ENCODE peak calls at places on chromosomes 2 and 18, in nine cellular contexts. V is epithelial cell of esophagus, N is AG10803, Q is upper lobe of right lung, Z is tibial artery, J is A673, F is heart right ventricle, L is AG09309, D is AG04450. C is an unnamed sample.

GRCh38 chr2:162113088-162113770 is 38.8 kb downstream of the GCG start:
- DNase-seq in Q (no peak), N (no peak), F (no peak), J (no peak), V (no peak), L (no peak), Z (no peak), D (no peak), C (no peak)

GRCh38 chr2:23375448-23375847 is 9.5 kb upstream of the KLHL29 start:
- DNase-seq in F (no peak), D (no peak), J (peak; percentile 70), Z (no peak), V (peak; percentile 62), L (no peak), N (no peak), Q (no peak), C (peak; percentile 35)

GRCh38 chr2:237154050-237154638 is 68.5 kb downstream of the COPS8 start:
- DNase-seq in F (no peak), D (peak; percentile 53), J (peak; percentile 76), Z (peak; percentile 68), N (peak; percentile 66), Q (no peak), L (no peak), V (peak; percentile 60), C (peak; percentile 83)

GRCh38 chr2:157190151-157190550 is 67.4 kb upstream of the GALNT5 start:
- DNase-seq in V (peak; percentile 15), Q (no peak), F (no peak), D (no peak), N (peak; percentile 70), L (peak; percentile 51), Z (no peak), J (no peak), C (peak; percentile 87)

GRCh38 chr18:79871026-79871390 is 73.3 kb downstream of the KCNG2 start:
- DNase-seq in N (no peak), F (no peak), L (no peak), Q (peak; percentile 55), J (no peak), V (no peak), D (no peak), Z (no peak), C (no peak)

GRCh38 chr2:222912776-222913175 is 51.9 kb downstream of the ACSL3 start:
- DNase-seq in N (no peak), D (no peak), Q (no peak), J (no peak), F (no peak), L (no peak), Z (no peak), V (no peak), C (no peak)

GRCh38 chr2:184419744-184420143 is 178.6 kb upstream of the ZNF804A start:
- DNase-seq in N (no peak), F (no peak), V (peak; percentile 2), D (no peak), J (no peak), Q (no peak), Z (no peak), L (no peak), C (no peak)

GRCh38 chr2:58047373-58047674 is 718 bp downstream of the VRK2 start:
- DNase-seq in V (no peak), J (no peak), L (no peak), F (no peak), Q (no peak), D (no peak), N (no peak), Z (no peak), C (no peak)

GRCh38 chr2:207459990-207460757 is 69.6 kb upstream of the CREB1 start:
- DNase-seq in D (no peak), L (no peak), Z (no peak), Q (no peak), F (no peak), N (no peak), V (no peak), J (no peak), C (no peak)

GRCh38 chr18:59459352-59460059 is 100.4 kb upstream of the LMAN1 start:
- DNase-seq in N (peak; percentile 81), V (peak; percentile 58), Q (no peak), Z (no peak), D (peak; percentile 33), F (no peak), J (peak; percentile 47), L (peak; percentile 59), C (peak; percentile 86)

GRCh38 chr2:20818820-20819219 is 4.1 kb downstream of the LDAH start:
- DNase-seq in L (no peak), D (no peak), F (no peak), Q (no peak), N (no peak), V (no peak), Z (no peak), J (no peak), C (no peak)

GRCh38 chr2:39156107-39156506 is 35.3 kb upstream of the SOS1 start:
- DNase-seq in F (no peak), L (peak; percentile 46), V (no peak), J (no peak), N (peak; percentile 88), D (no peak), Q (no peak), Z (no peak), C (peak; percentile 85)

DNA sequence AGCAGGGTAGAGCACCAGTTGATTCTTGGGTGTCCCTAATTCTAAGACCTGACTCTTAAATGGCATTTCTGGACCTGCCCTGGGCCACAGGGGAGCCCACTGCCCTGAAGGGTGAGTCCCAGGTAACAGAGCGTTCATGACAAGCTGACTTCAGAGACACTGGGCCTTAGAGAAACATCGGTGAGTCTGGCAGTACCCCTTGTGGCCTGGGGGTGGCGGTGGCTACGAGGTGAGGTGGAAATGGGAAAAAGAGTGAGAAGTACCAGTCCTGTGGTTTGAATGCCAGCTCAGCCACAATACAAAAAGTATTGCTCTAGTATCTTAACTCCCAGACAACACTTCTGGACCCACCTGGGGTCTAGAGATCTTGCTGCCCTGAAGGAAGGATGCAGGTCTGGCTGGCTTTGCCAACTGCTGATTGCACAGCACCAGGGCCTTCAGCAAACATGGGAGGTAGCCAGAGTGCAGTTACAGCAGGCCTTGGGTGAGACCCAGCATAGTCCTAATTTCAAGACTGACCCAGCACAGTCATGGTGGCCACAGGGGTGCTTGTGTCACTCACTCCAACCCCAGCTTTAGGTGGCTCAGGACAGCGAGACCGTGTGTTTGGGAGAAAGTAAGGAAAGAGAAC is 44.5 kb downstream of the USP34 start:
- DNase-seq in D (no peak), V (peak; percentile 67), L (no peak), N (no peak), Z (no peak), Q (peak; percentile 76), F (no peak), J (peak; percentile 55), C (peak; percentile 40)
- TF ChIP-seq CTCF in D (peak; percentile 54), V (peak; percentile 67), L (peak; percentile 33), N (peak; percentile 42), Z (peak; percentile 28), Q (peak; percentile 63), F (peak; percentile 42), J (peak; percentile 66), C (peak; percentile 62)

GRCh38 chr2:15243762-15244161 is 317.4 kb downstream of the NBAS start:
- DNase-seq in Q (no peak), N (no peak), V (peak; percentile 40), F (no peak), Z (no peak), L (no peak), J (peak; percentile 68), D (no peak), C (peak; percentile 14)

GRCh38 chr2:15241929-15242328 is 319.2 kb downstream of the NBAS start:
- DNase-seq in J (no peak), L (no peak), D (no peak), Z (no peak), N (no peak), Q (no peak), F (no peak), V (no peak), C (no peak)

GRCh38 chr2:15241208-15241607 is 319.9 kb downstream of the NBAS start:
- DNase-seq in Z (no peak), F (no peak), D (no peak), V (peak; percentile 57), Q (no peak), L (no peak), J (no peak), N (no peak), C (peak; percentile 31)

GRCh38 chr2:15242936-15243461 is 318.1 kb downstream of the NBAS start:
- DNase-seq in Z (no peak), D (no peak), Q (no peak), J (no peak), F (no peak), V (no peak), L (no peak), N (peak; percentile 21), C (no peak)

DNA sequence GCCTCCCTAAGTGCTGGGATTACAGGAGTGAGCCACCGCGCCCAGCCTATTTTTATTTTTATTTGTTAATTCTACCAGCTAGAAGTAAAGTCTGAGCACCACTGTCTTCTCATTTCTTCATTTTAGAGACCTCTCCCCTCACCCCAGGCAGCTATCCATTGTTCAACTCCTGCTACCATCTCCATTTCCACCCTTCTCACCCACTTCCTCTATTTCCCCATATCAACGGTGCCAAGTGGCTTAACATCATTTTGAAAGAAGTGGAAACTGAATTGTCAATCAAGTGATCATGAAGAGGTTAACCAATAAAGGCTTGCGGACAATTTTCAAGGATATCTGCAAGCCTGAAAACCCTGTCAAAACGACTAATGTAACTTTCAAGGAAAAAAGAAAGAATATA is 323.1 kb downstream of the NBAS start:
- DNase-seq in V (no peak), J (no peak), F (no peak), L (no peak), D (no peak), N (no peak), Z (no peak), Q (no peak), C (no peak)
- H3K4me3 ChIP-seq in V (no peak overlapping the region), J (no peak overlapping the region), F (no peak overlapping the region), L (no peak overlapping the region), D (no peak overlapping the region), N (no peak overlapping the region), Z (no peak overlapping the region), Q (no peak overlapping the region), C (no peak overlapping the region)

DNA sequence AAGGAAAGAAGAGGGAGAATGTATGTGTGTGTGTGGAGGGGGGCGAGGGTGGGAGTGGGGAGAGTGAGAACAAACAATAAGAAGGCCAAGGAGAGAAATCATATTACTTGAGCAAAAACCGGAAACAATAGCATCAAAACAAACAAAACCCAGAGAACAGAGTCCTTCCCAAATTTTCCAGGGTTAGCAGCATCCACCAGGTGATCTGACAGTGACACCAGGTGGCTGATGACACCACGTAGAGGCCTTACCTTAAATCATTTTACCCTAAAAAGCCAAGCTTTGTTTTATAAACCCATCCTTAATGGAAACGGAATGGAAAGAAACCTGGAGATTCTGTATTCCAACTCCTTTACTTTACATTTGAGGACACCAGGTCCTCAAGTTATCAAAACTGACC is 42.9 kb downstream of the CDCA7 start:
- DNase-seq in L (no peak), Q (no peak), V (peak; percentile 37), F (no peak), D (no peak), Z (no peak), J (no peak), N (no peak), C (no peak)
- TF ChIP-seq CTCF in L (no peak), Q (no peak), V (peak; percentile 48), F (no peak), D (no peak), Z (no peak), J (no peak), N (no peak), C (no peak)

DNA sequence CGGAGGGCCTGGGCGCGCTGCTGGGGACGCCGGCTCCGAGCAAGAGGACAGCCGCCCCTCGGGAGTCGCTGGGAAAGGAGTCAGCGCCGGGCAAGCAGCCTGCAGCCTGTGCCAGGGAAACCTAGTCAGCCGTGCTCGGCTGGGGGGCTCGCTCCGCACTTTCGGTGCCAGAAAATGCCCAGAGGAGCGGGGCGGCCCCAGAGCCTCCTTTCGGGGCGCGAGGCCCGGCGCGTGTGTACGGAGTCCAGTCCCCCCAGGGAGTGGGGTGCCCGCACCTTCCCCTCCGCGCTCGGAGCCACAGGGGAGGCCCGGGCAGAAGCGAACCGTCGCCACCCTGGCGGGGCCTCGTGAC is 81.9 kb upstream of the LDLRAD4 start:
- DNase-seq in D (no peak), Q (peak; percentile 72), J (peak; percentile 30), Z (no peak), N (no peak), F (no peak), L (no peak), V (no peak), C (peak; percentile 16)
- H3K4me3 ChIP-seq in D (peak overlapping the region; percentile 60), Q (peak overlapping the region; percentile 68), J (peak overlapping the region; percentile 60), Z (peak overlapping the region; percentile 50), N (peak overlapping the region; percentile 62), F (peak overlapping the region; percentile 67), L (peak overlapping the region; percentile 67), V (peak overlapping the region; percentile 48), C (peak overlapping the region; percentile 59)

C was measured in cardiac fibroblast.